ENCODE peak calls at places on chromosome 9, in four cellular contexts. Q is upper lobe of left lung; R is ureter; G is stimulated activated CD8-positive, alpha-beta memory T cell treated with anti-CD3 and anti-CD28 coated beads, Interleukin-7, amount 100 ng/mL, for 24 hours. H is an unnamed sample.

GRCh38 chr9:68637020-68637419 is 68.0 kb upstream of the PIP5K1B start:
- DNase-seq in Q (no peak), R (no peak), G (no peak), H (no peak)

GRCh38 chr9:75788006-75788634 is 102.4 kb upstream of the PCSK5 start:
- DNase-seq in Q (no peak), R (peak), G (no peak), H (no peak)

GRCh38 chr9:21904371-21904770 is 89.8 kb downstream of the CDKN2A start:
- DNase-seq in Q (no peak), R (no peak), G (no peak), H (no peak)

GRCh38 chr9:120924698-120925534 is 1.7 kb downstream of the TRAF1 start:
- DNase-seq in Q (no peak), R (no peak), G (no peak), H (no peak)

GRCh38 chr9:684055-684949 is 157.2 kb upstream of the DMRT1 start:
- DNase-seq in Q (no peak), R (no peak), G (no peak), H (no peak)

GRCh38 chr9:97874617-97875016 is 21.6 kb downstream of the FOXE1 start:
- DNase-seq in Q (no peak), R (no peak), G (no peak), H (no peak)

GRCh38 chr9:128892223-128892892 is 10.4 kb downstream of the LRRC8A start:
- DNase-seq in Q (no peak), R (peak), G (no peak), H (no peak)

GRCh38 chr9:101498323-101498722 is 35.3 kb upstream of the RNF20 start:
- DNase-seq in Q (no peak), R (no peak), G (no peak), H (no peak)

GRCh38 chr9:127280880-127281660 is 16.5 kb downstream of the GARNL3 start:
- DNase-seq in Q (no peak), R (no peak), G (no peak), H (no peak)

GRCh38 chr9:37284631-37285030 is 137.9 kb upstream of the GRHPR start:
- DNase-seq in Q (no peak), R (no peak), G (no peak), H (no peak)

GRCh38 chr9:13144176-13144820 is 135.2 kb downstream of the MPDZ start:
- DNase-seq in Q (no peak), R (no peak), G (no peak), H (no peak)

GRCh38 chr9:122213102-122213588 is 15.6 kb downstream of the LHX6 start:
- DNase-seq in Q (no peak), R (no peak), G (no peak), H (no peak)

GRCh38 chr9:79233542-79233941 is 338.2 kb upstream of the TLE4 start:
- DNase-seq in Q (no peak), R (no peak), G (no peak), H (no peak)

GRCh38 chr9:126719677-126720435 is 85.0 kb upstream of the ZBTB43 start:
- DNase-seq in Q (peak), R (peak), G (peak), H (no peak)

GRCh38 chr9:112361602-112362001 is 18.3 kb upstream of the HSDL2 start:
- DNase-seq in Q (no peak), R (no peak), G (no peak), H (no peak)

GRCh38 chr9:135474915-135475314 is 4.7 kb upstream of the PPP1R26 start:
- DNase-seq in Q (peak), R (no peak), G (no peak), H (no peak)

GRCh38 chr9:133352635-133353340 is 3.5 kb downstream of the SURF1 start:
- DNase-seq in Q (no peak), R (no peak), G (no peak), H (no peak)

GRCh38 chr9:114047717-114048116 is 30.4 kb downstream of the AMBP start:
- DNase-seq in Q (no peak), R (no peak), G (no peak), H (peak)

GRCh38 chr9:69386651-69387050 is 61.6 kb downstream of the ENTREP1 start:
- DNase-seq in Q (no peak), R (no peak), G (no peak), H (no peak)

GRCh38 chr9:98793031-98793430 is 3.3 kb downstream of the ANKS6 start:
- DNase-seq in Q (no peak), R (peak), G (no peak), H (peak)

GRCh38 chr9:14205463-14205862 is 108.5 kb downstream of the NFIB start:
- DNase-seq in Q (no peak), R (no peak), G (no peak), H (no peak)

GRCh38 chr9:81596671-81597426 is 92.5 kb downstream of the TLE1 start:
- DNase-seq in Q (no peak), R (no peak), G (no peak), H (no peak)

GRCh38 chr9:116717150-116717549 is 30.0 kb downstream of the TRIM32 start:
- DNase-seq in Q (no peak), R (no peak), G (no peak), H (no peak)

GRCh38 chr9:135951889-135952663 is 9.1 kb downstream of the UBAC1 start:
- DNase-seq in Q (no peak), R (peak), G (no peak), H (no peak)

GRCh38 chr9:131053896-131054295 is 42.4 kb upstream of the AIF1L start:
- DNase-seq in Q (no peak), R (no peak), G (no peak), H (no peak)

GRCh38 chr9:72872718-72873117 is 80.1 kb downstream of the ALDH1A1 start:
- DNase-seq in Q (no peak), R (no peak), G (no peak), H (no peak)

GRCh38 chr9:124791106-124791505 is 14.2 kb downstream of the OLFML2A start:
- DNase-seq in Q (no peak), R (no peak), G (no peak), H (no peak)

GRCh38 chr9:4768681-4769080 is 24.1 kb upstream of the RCL1 start:
- DNase-seq in Q (no peak), R (no peak), G (no peak), H (no peak)

GRCh38 chr9:77647659-77648457 is at the start of gene GNA14:
- DNase-seq in Q (peak), R (no peak), G (no peak), H (no peak)

GRCh38 chr9:120362446-120362845 is 217.5 kb downstream of the CDK5RAP2 start:
- DNase-seq in Q (no peak), R (no peak), G (no peak), H (no peak)

GRCh38 chr9:127132375-127132774 is 9.9 kb upstream of the ANGPTL2 start:
- DNase-seq in Q (no peak), R (no peak), G (no peak), H (no peak)

GRCh38 chr9:87884578-87885459 is 2.1 kb downstream of the SPATA31E1 start:
- DNase-seq in Q (peak), R (peak), G (no peak), H (peak)

GRCh38 chr9:124248992-124249391 is 8.8 kb upstream of the NEK6 start:
- DNase-seq in Q (no peak), R (no peak), G (no peak), H (no peak)

GRCh38 chr9:35180801-35181200 is 19.0 kb downstream of the UNC13B start:
- DNase-seq in Q (no peak), R (no peak), G (no peak), H (no peak)

GRCh38 chr9:96495341-96495740 is 45.4 kb downstream of the HABP4 start:
- DNase-seq in Q (no peak), R (no peak), G (no peak), H (no peak)

GRCh38 chr9:134405527-134405926 is 79.3 kb downstream of the RXRA start:
- DNase-seq in Q (no peak), R (no peak), G (no peak), H (no peak)

GRCh38 chr9:33924978-33925797 is 108.2 kb downstream of the UBE2R2 start:
- DNase-seq in Q (no peak), R (peak), G (no peak), H (no peak)

GRCh38 chr9:38032266-38032830 is 36.7 kb downstream of the SHB start:
- DNase-seq in Q (peak), R (peak), G (no peak), H (no peak)

GRCh38 chr9:74735761-74736160 is 152.0 kb downstream of the TRPM6 start:
- DNase-seq in Q (no peak), R (no peak), G (no peak), H (no peak)

H was measured in type B pancreatic cell.